ENCODE peak calls at places on chromosomes 7 and 10, in eight cellular contexts. One of them, this sample, is unnamed.

GRCh38 chr7:4406288-4407058 is 275.6 kb upstream of the FOXK1 start:
- DNase-seq in HCT116: no peak
- DNase-seq in GM23338: peak
- DNase-seq in hepatocyte: no peak
- DNase-seq in OCI-LY7: peak
- DNase-seq in PC-3: peak
- DNase-seq in MM.1S: no peak
- DNase-seq in SK-N-SH: no peak
- DNase-seq in this sample: no peak

GRCh38 chr7:101594790-101595189 is 34.3 kb downstream of the MYL10 start:
- DNase-seq in HCT116: no peak
- DNase-seq in GM23338: no peak
- DNase-seq in hepatocyte: no peak
- DNase-seq in OCI-LY7: no peak
- DNase-seq in PC-3: no peak
- DNase-seq in MM.1S: no peak
- DNase-seq in SK-N-SH: no peak
- DNase-seq in this sample: no peak

GRCh38 chr7:139054101-139054500 is 18.3 kb upstream of the ZC3HAV1L start:
- DNase-seq in HCT116: no peak
- DNase-seq in GM23338: no peak
- DNase-seq in hepatocyte: no peak
- DNase-seq in OCI-LY7: no peak
- DNase-seq in PC-3: no peak
- DNase-seq in MM.1S: no peak
- DNase-seq in SK-N-SH: peak
- DNase-seq in this sample: peak

GRCh38 chr10:14608381-14609001 is 166.2 kb downstream of the FAM107B start:
- DNase-seq in HCT116: no peak
- DNase-seq in GM23338: no peak
- DNase-seq in hepatocyte: no peak
- DNase-seq in OCI-LY7: peak
- DNase-seq in PC-3: no peak
- DNase-seq in MM.1S: peak
- DNase-seq in SK-N-SH: no peak
- DNase-seq in this sample: no peak

GRCh38 chr7:32347244-32347828 is 142.8 kb downstream of the LSM5 start:
- DNase-seq in HCT116: peak
- DNase-seq in GM23338: peak
- DNase-seq in hepatocyte: peak
- DNase-seq in OCI-LY7: peak
- DNase-seq in PC-3: peak
- DNase-seq in MM.1S: no peak
- DNase-seq in SK-N-SH: peak
- DNase-seq in this sample: peak

GRCh38 chr7:106313456-106313891 is 28.7 kb upstream of the NAMPT start:
- DNase-seq in HCT116: no peak
- DNase-seq in GM23338: no peak
- DNase-seq in hepatocyte: no peak
- DNase-seq in OCI-LY7: no peak
- DNase-seq in PC-3: peak
- DNase-seq in MM.1S: no peak
- DNase-seq in SK-N-SH: no peak
- DNase-seq in this sample: peak

GRCh38 chr10:4073912-4074311 is 288.9 kb upstream of the KLF6 start:
- DNase-seq in HCT116: no peak
- DNase-seq in GM23338: no peak
- DNase-seq in hepatocyte: no peak
- DNase-seq in OCI-LY7: no peak
- DNase-seq in PC-3: no peak
- DNase-seq in MM.1S: no peak
- DNase-seq in SK-N-SH: peak
- DNase-seq in this sample: peak

GRCh38 chr7:91266067-91266930 is 2.1 kb downstream of the FZD1 start:
- DNase-seq in HCT116: no peak
- DNase-seq in GM23338: peak
- DNase-seq in hepatocyte: peak
- DNase-seq in OCI-LY7: no peak
- DNase-seq in PC-3: no peak
- DNase-seq in MM.1S: no peak
- DNase-seq in SK-N-SH: peak
- DNase-seq in this sample: peak

GRCh38 chr10:12394236-12395033 is 45.1 kb downstream of the CAMK1D start:
- DNase-seq in HCT116: no peak
- DNase-seq in GM23338: no peak
- DNase-seq in hepatocyte: no peak
- DNase-seq in OCI-LY7: no peak
- DNase-seq in PC-3: peak
- DNase-seq in MM.1S: no peak
- DNase-seq in SK-N-SH: no peak
- DNase-seq in this sample: peak

GRCh38 chr10:132904169-132904813 is 38.1 kb downstream of the CFAP46 start:
- DNase-seq in HCT116: peak
- DNase-seq in GM23338: peak
- DNase-seq in hepatocyte: peak
- DNase-seq in OCI-LY7: peak
- DNase-seq in PC-3: peak
- DNase-seq in MM.1S: peak
- DNase-seq in SK-N-SH: peak
- DNase-seq in this sample: peak

GRCh38 chr7:155557778-155558177 is 11.4 kb upstream of the CNPY1 start:
- DNase-seq in HCT116: no peak
- DNase-seq in GM23338: no peak
- DNase-seq in hepatocyte: no peak
- DNase-seq in OCI-LY7: no peak
- DNase-seq in PC-3: no peak
- DNase-seq in MM.1S: no peak
- DNase-seq in SK-N-SH: no peak
- DNase-seq in this sample: no peak

GRCh38 chr10:96863922-96864543 is 31.9 kb downstream of the LCOR start:
- DNase-seq in HCT116: peak
- DNase-seq in GM23338: no peak
- DNase-seq in hepatocyte: peak
- DNase-seq in OCI-LY7: no peak
- DNase-seq in PC-3: peak
- DNase-seq in MM.1S: no peak
- DNase-seq in SK-N-SH: no peak
- DNase-seq in this sample: peak

GRCh38 chr10:9621216-9621615 is 1396.5 kb upstream of the CELF2 start:
- DNase-seq in HCT116: no peak
- DNase-seq in GM23338: no peak
- DNase-seq in hepatocyte: peak
- DNase-seq in OCI-LY7: no peak
- DNase-seq in PC-3: no peak
- DNase-seq in MM.1S: no peak
- DNase-seq in SK-N-SH: no peak
- DNase-seq in this sample: no peak

GRCh38 chr7:30817060-30817770 is 46.0 kb downstream of the MINDY4 start:
- DNase-seq in HCT116: no peak
- DNase-seq in GM23338: peak
- DNase-seq in hepatocyte: no peak
- DNase-seq in OCI-LY7: no peak
- DNase-seq in PC-3: peak
- DNase-seq in MM.1S: no peak
- DNase-seq in SK-N-SH: no peak
- DNase-seq in this sample: peak

GRCh38 chr10:54550016-54550415 is 251.0 kb downstream of the PCDH15 start:
- DNase-seq in HCT116: no peak
- DNase-seq in GM23338: no peak
- DNase-seq in hepatocyte: no peak
- DNase-seq in OCI-LY7: no peak
- DNase-seq in PC-3: no peak
- DNase-seq in MM.1S: no peak
- DNase-seq in SK-N-SH: no peak
- DNase-seq in this sample: no peak

GRCh38 chr7:130350945-130351663 is 6.5 kb downstream of the CPA5 start:
- DNase-seq in HCT116: no peak
- DNase-seq in GM23338: no peak
- DNase-seq in hepatocyte: no peak
- DNase-seq in OCI-LY7: no peak
- DNase-seq in PC-3: no peak
- DNase-seq in MM.1S: no peak
- DNase-seq in SK-N-SH: peak
- DNase-seq in this sample: no peak

GRCh38 chr10:117757121-117757795 is 214.7 kb downstream of the EMX2 start:
- DNase-seq in HCT116: no peak
- DNase-seq in GM23338: no peak
- DNase-seq in hepatocyte: no peak
- DNase-seq in OCI-LY7: no peak
- DNase-seq in PC-3: no peak
- DNase-seq in MM.1S: no peak
- DNase-seq in SK-N-SH: no peak
- DNase-seq in this sample: peak

GRCh38 chr10:34172936-34173533 is 642.1 kb downstream of the PARD3 start:
- DNase-seq in HCT116: no peak
- DNase-seq in GM23338: no peak
- DNase-seq in hepatocyte: no peak
- DNase-seq in OCI-LY7: no peak
- DNase-seq in PC-3: peak
- DNase-seq in MM.1S: no peak
- DNase-seq in SK-N-SH: no peak
- DNase-seq in this sample: peak

GRCh38 chr10:125093199-125093841 is 67.0 kb downstream of the CTBP2 start:
- DNase-seq in HCT116: no peak
- DNase-seq in GM23338: no peak
- DNase-seq in hepatocyte: peak
- DNase-seq in OCI-LY7: no peak
- DNase-seq in PC-3: no peak
- DNase-seq in MM.1S: no peak
- DNase-seq in SK-N-SH: peak
- DNase-seq in this sample: peak

GRCh38 chr7:141072548-141073172 is 1.2 kb upstream of the TMEM178B start:
- DNase-seq in HCT116: no peak
- DNase-seq in GM23338: peak
- DNase-seq in hepatocyte: peak
- DNase-seq in OCI-LY7: no peak
- DNase-seq in PC-3: peak
- DNase-seq in MM.1S: peak
- DNase-seq in SK-N-SH: peak
- DNase-seq in this sample: peak

GRCh38 chr7:111198255-111198654 is 107.3 kb downstream of the LRRN3 start:
- DNase-seq in HCT116: peak
- DNase-seq in GM23338: no peak
- DNase-seq in hepatocyte: peak
- DNase-seq in OCI-LY7: no peak
- DNase-seq in PC-3: peak
- DNase-seq in MM.1S: no peak
- DNase-seq in SK-N-SH: no peak
- DNase-seq in this sample: peak

DNA sequence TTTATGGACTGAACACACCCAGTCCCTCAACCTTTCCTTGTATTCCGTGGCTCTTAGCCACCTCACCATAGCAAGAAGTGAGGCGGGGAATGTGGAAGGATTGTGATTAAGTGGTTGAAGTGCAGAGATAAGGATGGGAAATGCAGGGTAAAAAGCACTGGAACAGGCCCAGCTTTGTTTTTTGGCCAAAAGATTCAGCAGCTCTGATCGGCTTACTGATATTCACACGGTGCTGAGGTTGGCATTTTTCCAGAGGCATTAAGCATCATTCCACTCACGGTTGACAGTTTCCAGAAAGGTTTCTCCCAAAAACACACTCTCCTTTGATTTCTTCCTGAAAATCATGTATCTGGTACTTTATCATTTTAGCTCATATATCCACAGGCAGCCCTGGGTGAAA is 544.2 kb downstream of the CNTNAP2 start:
- DNase-seq in HCT116: no peak
- DNase-seq in GM23338: no peak
- DNase-seq in hepatocyte: no peak
- DNase-seq in OCI-LY7: no peak
- DNase-seq in PC-3: no peak
- DNase-seq in MM.1S: no peak
- DNase-seq in SK-N-SH: peak
- DNase-seq in this sample: no peak
- TF ChIP-seq EZH2phosphoT487 in HCT116: no peak
- TF ChIP-seq EZH2phosphoT487 in GM23338: no peak
- TF ChIP-seq EZH2phosphoT487 in hepatocyte: no peak
- TF ChIP-seq EZH2phosphoT487 in OCI-LY7: no peak
- TF ChIP-seq EZH2phosphoT487 in PC-3: no peak
- TF ChIP-seq EZH2phosphoT487 in MM.1S: no peak
- TF ChIP-seq EZH2phosphoT487 in SK-N-SH: no peak
- TF ChIP-seq EZH2phosphoT487 in this sample: no peak

GRCh38 chr10:18238875-18239485 is 98.8 kb downstream of the CACNB2 start:
- DNase-seq in HCT116: peak
- DNase-seq in GM23338: peak
- DNase-seq in hepatocyte: peak
- DNase-seq in OCI-LY7: peak
- DNase-seq in PC-3: peak
- DNase-seq in MM.1S: peak
- DNase-seq in SK-N-SH: peak
- DNase-seq in this sample: peak
- TF ChIP-seq EZH2phosphoT487 in HCT116: no peak
- TF ChIP-seq EZH2phosphoT487 in GM23338: no peak
- TF ChIP-seq EZH2phosphoT487 in hepatocyte: no peak
- TF ChIP-seq EZH2phosphoT487 in OCI-LY7: no peak
- TF ChIP-seq EZH2phosphoT487 in PC-3: no peak
- TF ChIP-seq EZH2phosphoT487 in MM.1S: no peak
- TF ChIP-seq EZH2phosphoT487 in SK-N-SH: no peak
- TF ChIP-seq EZH2phosphoT487 in this sample: no peak

GRCh38 chr7:120838281-120838682 is 19.7 kb downstream of the TSPAN12 start:
- DNase-seq in HCT116: no peak
- DNase-seq in GM23338: no peak
- DNase-seq in hepatocyte: no peak
- DNase-seq in OCI-LY7: no peak
- DNase-seq in PC-3: no peak
- DNase-seq in MM.1S: peak
- DNase-seq in SK-N-SH: no peak
- DNase-seq in this sample: no peak

GRCh38 chr7:120841608-120842007 is 16.3 kb downstream of the TSPAN12 start:
- DNase-seq in HCT116: no peak
- DNase-seq in GM23338: no peak
- DNase-seq in hepatocyte: no peak
- DNase-seq in OCI-LY7: no peak
- DNase-seq in PC-3: no peak
- DNase-seq in MM.1S: no peak
- DNase-seq in SK-N-SH: no peak
- DNase-seq in this sample: no peak

GRCh38 chr7:120837599-120837998 is 20.3 kb downstream of the TSPAN12 start:
- DNase-seq in HCT116: no peak
- DNase-seq in GM23338: no peak
- DNase-seq in hepatocyte: no peak
- DNase-seq in OCI-LY7: no peak
- DNase-seq in PC-3: no peak
- DNase-seq in MM.1S: no peak
- DNase-seq in SK-N-SH: no peak
- DNase-seq in this sample: no peak

GRCh38 chr7:120842131-120842621 is 15.8 kb downstream of the TSPAN12 start:
- DNase-seq in HCT116: no peak
- DNase-seq in GM23338: peak
- DNase-seq in hepatocyte: peak
- DNase-seq in OCI-LY7: no peak
- DNase-seq in PC-3: no peak
- DNase-seq in MM.1S: no peak
- DNase-seq in SK-N-SH: no peak
- DNase-seq in this sample: no peak

GRCh38 chr7:120843121-120843520 is 14.8 kb downstream of the TSPAN12 start:
- DNase-seq in HCT116: no peak
- DNase-seq in GM23338: no peak
- DNase-seq in hepatocyte: no peak
- DNase-seq in OCI-LY7: no peak
- DNase-seq in PC-3: no peak
- DNase-seq in MM.1S: no peak
- DNase-seq in SK-N-SH: no peak
- DNase-seq in this sample: peak
- TF ChIP-seq EZH2phosphoT487 in HCT116: no peak
- TF ChIP-seq EZH2phosphoT487 in GM23338: no peak
- TF ChIP-seq EZH2phosphoT487 in hepatocyte: no peak
- TF ChIP-seq EZH2phosphoT487 in OCI-LY7: no peak
- TF ChIP-seq EZH2phosphoT487 in PC-3: no peak
- TF ChIP-seq EZH2phosphoT487 in MM.1S: no peak
- TF ChIP-seq EZH2phosphoT487 in SK-N-SH: no peak
- TF ChIP-seq EZH2phosphoT487 in this sample: no peak

GRCh38 chr10:78730754-78731153 is 338.0 kb upstream of the ZMIZ1 start:
- DNase-seq in HCT116: no peak
- DNase-seq in GM23338: no peak
- DNase-seq in hepatocyte: no peak
- DNase-seq in OCI-LY7: no peak
- DNase-seq in PC-3: no peak
- DNase-seq in MM.1S: no peak
- DNase-seq in SK-N-SH: no peak
- DNase-seq in this sample: no peak
- TF ChIP-seq EZH2phosphoT487 in HCT116: no peak
- TF ChIP-seq EZH2phosphoT487 in GM23338: no peak
- TF ChIP-seq EZH2phosphoT487 in hepatocyte: no peak
- TF ChIP-seq EZH2phosphoT487 in OCI-LY7: no peak
- TF ChIP-seq EZH2phosphoT487 in PC-3: no peak
- TF ChIP-seq EZH2phosphoT487 in MM.1S: no peak
- TF ChIP-seq EZH2phosphoT487 in SK-N-SH: no peak
- TF ChIP-seq EZH2phosphoT487 in this sample: no peak

This sample was measured in GM23248.